ENCODE peak calls at places on chromosomes 2 and 18, in ten cellular contexts. U is neural progenitor cell, S is fibroblast of lung, X is endothelial cell of umbilical vein, N is PC-3, V is K562, W is IMR-90, H is mammary epithelial cell, F is trophoblast cell, Z is neuronal stem cell. G is an unnamed sample.

GRCh38 chr18:70335892-70336726 is 47.3 kb downstream of the SOCS6 start:
- DNase-seq in U (no peak), S (no peak), X (no peak), N (no peak), V (no peak), W (no peak), H (peak), F (peak), Z (no peak), G (no peak)

GRCh38 chr2:226583715-226584114 is 215.9 kb downstream of the IRS1 start:
- DNase-seq in U (no peak), S (peak), X (peak), N (peak), V (no peak), W (peak), H (peak), F (peak), Z (no peak), G (peak)

GRCh38 chr2:217992061-217992460 is 10.7 kb downstream of the TNS1 start:
- DNase-seq in U (no peak), S (no peak), X (no peak), N (no peak), V (no peak), W (no peak), H (no peak), F (no peak), Z (no peak), G (no peak)

GRCh38 chr2:228157841-228158240 is 23.6 kb downstream of the SPHKAP start:
- DNase-seq in U (no peak), S (no peak), X (no peak), N (no peak), V (no peak), W (no peak), H (no peak), F (no peak), Z (no peak), G (no peak)

GRCh38 chr18:47749195-47749973 is 181.1 kb downstream of the SMAD2 start:
- DNase-seq in U (peak), S (peak), X (peak), N (peak), V (peak), W (peak), H (peak), F (peak), Z (peak), G (peak)

GRCh38 chr2:156405586-156405985 is 30.6 kb upstream of the GPD2 start:
- DNase-seq in U (no peak), S (no peak), X (no peak), N (no peak), V (peak), W (peak), H (peak), F (peak), Z (no peak), G (no peak)

GRCh38 chr18:70907673-70908072 is 618.8 kb downstream of the SOCS6 start:
- DNase-seq in U (peak), S (no peak), X (peak), N (peak), V (no peak), W (no peak), H (no peak), F (no peak), Z (no peak), G (no peak)

GRCh38 chr2:46983065-46983801 is 67.6 kb upstream of the MCFD2 start:
- DNase-seq in U (no peak), S (peak), X (peak), N (peak), V (peak), W (peak), H (no peak), F (peak), Z (no peak), G (peak)

GRCh38 chr2:99863236-99863913 is 279.0 kb downstream of the AFF3 start:
- DNase-seq in U (no peak), S (peak), X (no peak), N (no peak), V (no peak), W (peak), H (no peak), F (no peak), Z (no peak), G (peak)

GRCh38 chr2:100278986-100279385 is 43.3 kb downstream of the LONRF2 start:
- DNase-seq in U (no peak), S (no peak), X (no peak), N (no peak), V (peak), W (no peak), H (no peak), F (no peak), Z (no peak), G (no peak)

GRCh38 chr2:59816075-59816474 is 737.4 kb downstream of the BCL11A start:
- DNase-seq in U (no peak), S (no peak), X (no peak), N (no peak), V (no peak), W (no peak), H (no peak), F (no peak), Z (no peak), G (no peak)

GRCh38 chr2:45011621-45012602 is 2.7 kb upstream of the SIX2 start:
- DNase-seq in U (no peak), S (no peak), X (no peak), N (no peak), V (no peak), W (no peak), H (no peak), F (no peak), Z (no peak), G (no peak)

GRCh38 chr2:95297088-95297487 is at the start of gene KCNIP3:
- DNase-seq in U (peak), S (peak), X (no peak), N (peak), V (no peak), W (no peak), H (no peak), F (no peak), Z (no peak), G (no peak)

GRCh38 chr2:130387071-130387400 is 31.2 kb downstream of the PTPN18 start:
- DNase-seq in U (no peak), S (no peak), X (no peak), N (no peak), V (no peak), W (no peak), H (no peak), F (no peak), Z (no peak), G (no peak)

GRCh38 chr18:9952633-9953416 is 39.0 kb downstream of the VAPA start:
- DNase-seq in U (no peak), S (peak), X (no peak), N (no peak), V (peak), W (no peak), H (peak), F (no peak), Z (no peak), G (peak)

GRCh38 chr18:57792741-57793629 is 10.1 kb downstream of the ATP8B1 start:
- DNase-seq in U (no peak), S (no peak), X (peak), N (no peak), V (no peak), W (no peak), H (no peak), F (no peak), Z (no peak), G (no peak)

GRCh38 chr2:44342854-44343253 is 18.4 kb downstream of the PREPL start:
- DNase-seq in U (peak), S (no peak), X (peak), N (peak), V (no peak), W (peak), H (no peak), F (peak), Z (no peak), G (no peak)

GRCh38 chr18:73153271-73153670 is 285.5 kb upstream of the NETO1 start:
- DNase-seq in U (no peak), S (peak), X (no peak), N (peak), V (no peak), W (peak), H (peak), F (no peak), Z (no peak), G (peak)

GRCh38 chr2:239329972-239330572 is 70.7 kb downstream of the HDAC4 start:
- DNase-seq in U (no peak), S (no peak), X (no peak), N (no peak), V (no peak), W (no peak), H (no peak), F (no peak), Z (no peak), G (no peak)

GRCh38 chr2:24111407-24111861 is 11.7 kb downstream of the PFN4 start:
- DNase-seq in U (no peak), S (peak), X (no peak), N (peak), V (peak), W (peak), H (peak), F (peak), Z (no peak), G (peak)

GRCh38 chr18:73461038-73461779 is 593.4 kb upstream of the NETO1 start:
- DNase-seq in U (peak), S (no peak), X (no peak), N (no peak), V (no peak), W (peak), H (no peak), F (no peak), Z (no peak), G (no peak)

GRCh38 chr2:28583899-28584553 is 88.2 kb downstream of the PLB1 start:
- DNase-seq in U (no peak), S (peak), X (peak), N (peak), V (peak), W (peak), H (peak), F (peak), Z (no peak), G (peak)

GRCh38 chr2:27179344-27180000 is 30.7 kb downstream of the TCF23 start:
- DNase-seq in U (no peak), S (no peak), X (no peak), N (no peak), V (no peak), W (no peak), H (no peak), F (no peak), Z (no peak), G (no peak)

GRCh38 chr18:13451208-13451530 is 232.6 kb downstream of the LDLRAD4 start:
- DNase-seq in U (no peak), S (no peak), X (no peak), N (no peak), V (no peak), W (no peak), H (no peak), F (no peak), Z (no peak), G (no peak)

GRCh38 chr2:120847700-120848321 is 112.1 kb downstream of the GLI2 start:
- DNase-seq in U (no peak), S (peak), X (no peak), N (no peak), V (no peak), W (no peak), H (peak), F (no peak), Z (no peak), G (no peak)

GRCh38 chr18:76494181-76494540 is 881 bp downstream of the ZNF516 start:
- DNase-seq in U (peak), S (peak), X (no peak), N (no peak), V (no peak), W (peak), H (peak), F (no peak), Z (peak), G (peak)

GRCh38 chr2:219247678-219248642 is 2.7 kb downstream of the STK16 start:
- DNase-seq in U (no peak), S (no peak), X (no peak), N (no peak), V (peak), W (no peak), H (no peak), F (peak), Z (no peak), G (no peak)

GRCh38 chr2:134206573-134206972 is 47.3 kb upstream of the MGAT5 start:
- DNase-seq in U (no peak), S (peak), X (peak), N (peak), V (no peak), W (peak), H (peak), F (no peak), Z (no peak), G (peak)

GRCh38 chr18:31046916-31047315 is 4.4 kb upstream of the DSC3 start:
- DNase-seq in U (no peak), S (no peak), X (no peak), N (peak), V (no peak), W (no peak), H (peak), F (peak), Z (no peak), G (no peak)
- H3K27ac ChIP-seq in U (no peak), S (no peak), X (no peak), N (no peak), V (no peak), W (no peak), H (peak), F (no peak), Z (no peak), G (no peak)

GRCh38 chr2:176109226-176109954 is 2.3 kb downstream of the HOXD11 start:
- DNase-seq in U (no peak), S (no peak), X (no peak), N (no peak), V (no peak), W (no peak), H (no peak), F (no peak), Z (no peak), G (no peak)
- H3K9ac ChIP-seq in U (no peak), S (no peak), X (no peak), N (no peak), V (no peak), W (no peak), H (no peak), F (no peak), Z (no peak), G (no peak)

DNA sequence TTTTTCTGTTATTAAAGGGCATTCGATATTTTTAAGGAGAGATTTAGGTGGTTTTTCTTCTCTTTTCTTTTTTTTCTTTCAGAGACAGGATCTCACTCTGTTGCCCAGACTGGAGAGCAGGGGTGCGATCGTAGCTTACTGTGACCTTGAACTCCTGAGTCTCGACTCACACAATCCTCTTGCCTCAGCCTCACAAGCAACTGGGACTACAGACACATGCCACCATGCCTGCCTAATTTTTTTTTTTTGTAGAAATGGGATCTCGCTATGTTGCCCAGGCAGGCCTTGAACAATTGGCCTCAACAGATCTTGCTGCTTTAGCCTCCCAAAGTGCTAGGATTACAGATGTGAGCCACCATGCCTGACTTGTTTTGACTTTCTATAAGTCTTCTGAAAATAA is 26.3 kb downstream of the PMAIP1 start:
- DNase-seq in U (no peak), S (no peak), X (no peak), N (no peak), V (no peak), W (no peak), H (no peak), F (no peak), Z (no peak), G (no peak)
- H3K4me2 ChIP-seq in U (no peak), S (no peak), X (no peak), N (no peak), V (no peak), W (no peak), H (no peak), F (no peak), Z (no peak), G (no peak)

GRCh38 chr18:26327062-26327461 is 100.8 kb downstream of the TAF4B start:
- DNase-seq in U (no peak), S (peak), X (no peak), N (peak), V (no peak), W (no peak), H (peak), F (no peak), Z (no peak), G (peak)
- H3K27ac ChIP-seq in U (no peak), S (no peak), X (no peak), N (no peak), V (no peak), W (no peak), H (peak), F (no peak), Z (no peak), G (no peak)

GRCh38 chr2:128414946-128415767 is 96.5 kb upstream of the HS6ST1 start:
- DNase-seq in U (no peak), S (no peak), X (no peak), N (no peak), V (no peak), W (no peak), H (no peak), F (no peak), Z (no peak), G (no peak)
- H3K9ac ChIP-seq in U (no peak), S (no peak), X (no peak), N (no peak), V (no peak), W (no peak), H (no peak), F (no peak), Z (no peak), G (no peak)

GRCh38 chr2:6748399-6748798 is 117.3 kb downstream of the CMPK2 start:
- DNase-seq in U (no peak), S (no peak), X (no peak), N (no peak), V (no peak), W (no peak), H (no peak), F (no peak), Z (no peak), G (no peak)

GRCh38 chr2:6750389-6751158 is 115.1 kb downstream of the CMPK2 start:
- DNase-seq in U (no peak), S (peak), X (no peak), N (no peak), V (no peak), W (no peak), H (no peak), F (no peak), Z (no peak), G (no peak)

GRCh38 chr2:6744037-6744436 is 121.7 kb downstream of the CMPK2 start:
- DNase-seq in U (no peak), S (no peak), X (no peak), N (no peak), V (no peak), W (no peak), H (no peak), F (no peak), Z (no peak), G (no peak)

GRCh38 chr2:6747433-6747832 is 118.3 kb downstream of the CMPK2 start:
- DNase-seq in U (no peak), S (no peak), X (no peak), N (no peak), V (no peak), W (no peak), H (no peak), F (no peak), Z (no peak), G (no peak)
- H3K4me2 ChIP-seq in U (no peak), S (no peak), X (no peak), N (no peak), V (no peak), W (no peak), H (no peak), F (no peak), Z (no peak), G (no peak)

GRCh38 chr2:9258953-9259399 is 52.4 kb downstream of the ASAP2 start:
- DNase-seq in U (no peak), S (peak), X (peak), N (no peak), V (no peak), W (no peak), H (no peak), F (no peak), Z (no peak), G (no peak)

GRCh38 chr2:9263388-9263787 is 56.8 kb downstream of the ASAP2 start:
- DNase-seq in U (no peak), S (no peak), X (peak), N (no peak), V (no peak), W (no peak), H (no peak), F (no peak), Z (no peak), G (no peak)

GRCh38 chr2:9260411-9261037 is 53.9 kb downstream of the ASAP2 start:
- DNase-seq in U (no peak), S (no peak), X (peak), N (no peak), V (no peak), W (no peak), H (no peak), F (peak), Z (no peak), G (no peak)

GRCh38 chr2:9262671-9263171 is 56.1 kb downstream of the ASAP2 start:
- DNase-seq in U (peak), S (no peak), X (peak), N (no peak), V (no peak), W (peak), H (no peak), F (no peak), Z (no peak), G (no peak)

DNA sequence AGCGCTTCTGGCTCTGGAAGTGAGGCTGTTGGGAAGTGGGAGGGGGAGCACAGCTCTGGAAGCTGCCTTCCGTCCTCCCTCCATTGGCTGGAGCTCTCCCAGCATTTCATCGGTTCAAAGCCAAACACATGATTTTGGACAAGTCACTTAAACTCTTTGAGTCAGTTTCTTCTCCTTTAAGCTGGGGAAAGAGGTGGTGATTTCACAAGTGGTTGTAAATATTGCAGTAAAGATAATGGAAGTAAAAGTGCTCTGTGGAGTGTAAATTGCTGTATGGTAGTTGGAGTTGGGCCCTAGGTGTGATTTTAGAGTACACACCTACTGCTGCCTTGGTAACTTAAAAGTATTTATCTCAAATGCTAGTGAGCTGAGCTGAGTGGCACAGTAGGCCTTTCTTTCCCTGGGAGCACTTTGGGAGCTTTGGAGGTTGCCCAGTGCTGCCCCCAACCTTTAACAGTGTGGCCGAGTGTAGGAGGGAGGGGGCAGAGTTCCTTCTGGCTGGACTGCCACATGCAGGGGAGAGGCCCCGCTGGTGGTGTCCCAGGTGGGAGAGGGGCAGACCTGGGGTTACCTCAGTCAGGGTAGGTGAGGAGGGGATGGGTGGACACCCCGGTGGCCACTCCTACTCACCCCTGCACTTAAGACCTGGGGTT is 54.7 kb downstream of the ASAP2 start:
- DNase-seq in U (no peak), S (peak), X (peak), N (no peak), V (no peak), W (no peak), H (no peak), F (peak), Z (no peak), G (no peak)
- H3K27ac ChIP-seq in U (no peak), S (peak), X (peak), N (no peak), V (no peak), W (no peak), H (no peak), F (no peak), Z (no peak), G (no peak)

DNA sequence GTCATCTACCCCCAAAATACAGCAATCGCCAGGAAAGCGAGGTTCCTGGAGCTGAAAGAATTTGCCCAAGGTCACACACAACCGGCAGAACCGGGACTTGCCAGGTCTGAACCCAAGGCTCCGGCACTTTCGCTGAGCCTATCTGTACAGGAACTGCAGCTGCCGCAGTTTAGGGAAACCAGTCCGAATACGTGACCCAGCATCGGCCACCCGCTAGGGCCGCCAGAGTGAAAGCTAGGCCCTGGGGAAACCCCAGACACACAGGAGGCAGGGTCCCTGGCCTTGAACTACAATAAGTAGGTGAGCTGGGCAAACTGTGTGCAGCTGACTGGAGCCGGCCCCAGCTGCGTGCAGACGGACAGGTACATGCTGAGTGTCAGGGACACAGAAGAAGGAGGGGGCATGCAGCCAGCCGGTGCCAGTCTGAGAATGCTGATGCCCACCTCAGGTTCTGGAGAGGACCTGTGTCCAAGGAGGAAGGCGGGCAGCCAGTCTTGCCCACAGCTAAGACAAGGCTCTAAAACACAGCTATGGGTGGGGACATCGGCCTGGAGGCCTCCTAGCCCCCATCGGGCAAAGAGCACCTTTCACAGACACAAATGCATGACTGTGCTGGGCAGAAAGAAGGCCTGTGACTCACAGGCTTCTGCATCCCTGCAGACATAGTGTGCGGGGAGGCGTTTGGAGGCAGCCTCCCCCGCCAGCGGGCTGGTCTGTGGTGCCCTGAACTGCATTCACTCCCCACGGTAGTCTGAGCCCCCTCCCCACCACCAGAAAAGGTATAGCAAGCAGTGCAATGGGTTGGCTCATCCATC is 107.5 kb upstream of the ID2 start:
- DNase-seq in U (no peak), S (peak), X (no peak), N (no peak), V (no peak), W (peak), H (no peak), F (peak), Z (no peak), G (peak)
- H3K9ac ChIP-seq in U (no peak), S (no peak), X (no peak), N (no peak), V (no peak), W (no peak), H (no peak), F (no peak), Z (no peak), G (peak)